ENCODE peak calls at places on chromosome 1, in six cellular contexts. One of them, this sample, is unnamed.

GRCh38 chr1:30088594-30089556 is 634.5 kb downstream of the MATN1 start:
- DNase-seq in IMR-90: no peak
- DNase-seq in AG10803: no peak
- DNase-seq in lower leg skin: no peak
- DNase-seq in astrocyte of the cerebellum: no peak
- DNase-seq in BJ: no peak
- DNase-seq in this sample: no peak

GRCh38 chr1:151003175-151003574 is 3.5 kb downstream of the MINDY1 start:
- DNase-seq in lower leg skin: no peak
- DNase-seq in astrocyte of the cerebellum: no peak
- DNase-seq in IMR-90: no peak
- DNase-seq in AG10803: no peak
- DNase-seq in BJ: no peak
- DNase-seq in this sample: no peak

GRCh38 chr1:228009828-228010775 is 3.3 kb downstream of the WNT3A start:
- DNase-seq in AG10803: no peak
- DNase-seq in lower leg skin: no peak
- DNase-seq in IMR-90: no peak
- DNase-seq in BJ: no peak
- DNase-seq in astrocyte of the cerebellum: no peak
- DNase-seq in this sample: peak

GRCh38 chr1:229408458-229409037 is 25.3 kb downstream of the ACTA1 start:
- DNase-seq in AG10803: peak
- DNase-seq in IMR-90: peak
- DNase-seq in BJ: no peak
- DNase-seq in lower leg skin: no peak
- DNase-seq in astrocyte of the cerebellum: no peak
- DNase-seq in this sample: no peak

GRCh38 chr1:3543076-3544049 is 67.9 kb downstream of the MEGF6 start:
- DNase-seq in AG10803: peak
- DNase-seq in astrocyte of the cerebellum: peak
- DNase-seq in IMR-90: peak
- DNase-seq in BJ: peak
- DNase-seq in lower leg skin: no peak
- DNase-seq in this sample: no peak

GRCh38 chr1:219398815-219399396 is 214.0 kb downstream of the ZC3H11B start:
- DNase-seq in IMR-90: no peak
- DNase-seq in lower leg skin: no peak
- DNase-seq in AG10803: no peak
- DNase-seq in astrocyte of the cerebellum: no peak
- DNase-seq in BJ: no peak
- DNase-seq in this sample: no peak

GRCh38 chr1:184025242-184025675 is 12.3 kb downstream of the COLGALT2 start:
- DNase-seq in lower leg skin: no peak
- DNase-seq in AG10803: peak
- DNase-seq in astrocyte of the cerebellum: peak
- DNase-seq in BJ: peak
- DNase-seq in IMR-90: peak
- DNase-seq in this sample: no peak

GRCh38 chr1:232226197-232226681 is 403.7 kb downstream of the SIPA1L2 start:
- DNase-seq in lower leg skin: no peak
- DNase-seq in astrocyte of the cerebellum: peak
- DNase-seq in BJ: peak
- DNase-seq in AG10803: peak
- DNase-seq in IMR-90: peak
- DNase-seq in this sample: no peak

GRCh38 chr1:238099871-238100270 is 209.1 kb upstream of the ZP4 start:
- DNase-seq in IMR-90: peak
- DNase-seq in astrocyte of the cerebellum: no peak
- DNase-seq in BJ: no peak
- DNase-seq in lower leg skin: no peak
- DNase-seq in AG10803: no peak
- DNase-seq in this sample: no peak

GRCh38 chr1:6785318-6785712 is at the start of gene CAMTA1:
- DNase-seq in lower leg skin: no peak
- DNase-seq in astrocyte of the cerebellum: no peak
- DNase-seq in BJ: no peak
- DNase-seq in AG10803: no peak
- DNase-seq in IMR-90: no peak
- DNase-seq in this sample: no peak

GRCh38 chr1:86704456-86704971 is at the start of gene SH3GLB1:
- DNase-seq in lower leg skin: peak
- DNase-seq in BJ: peak
- DNase-seq in AG10803: peak
- DNase-seq in IMR-90: peak
- DNase-seq in astrocyte of the cerebellum: peak
- DNase-seq in this sample: peak

GRCh38 chr1:202160377-202160940 is at the start of gene PTPN7:
- DNase-seq in IMR-90: no peak
- DNase-seq in astrocyte of the cerebellum: no peak
- DNase-seq in lower leg skin: no peak
- DNase-seq in BJ: no peak
- DNase-seq in AG10803: no peak
- DNase-seq in this sample: peak

GRCh38 chr1:221164029-221164428 is 284.8 kb downstream of the HLX start:
- DNase-seq in astrocyte of the cerebellum: no peak
- DNase-seq in BJ: no peak
- DNase-seq in lower leg skin: no peak
- DNase-seq in AG10803: no peak
- DNase-seq in IMR-90: peak
- DNase-seq in this sample: no peak

GRCh38 chr1:68916227-68916853 is 419.5 kb upstream of the DEPDC1 start:
- DNase-seq in astrocyte of the cerebellum: peak
- DNase-seq in IMR-90: peak
- DNase-seq in AG10803: peak
- DNase-seq in BJ: no peak
- DNase-seq in lower leg skin: peak
- DNase-seq in this sample: no peak

GRCh38 chr1:174497461-174497860 is 49.7 kb downstream of the GPR52 start:
- DNase-seq in AG10803: no peak
- DNase-seq in astrocyte of the cerebellum: no peak
- DNase-seq in IMR-90: no peak
- DNase-seq in lower leg skin: no peak
- DNase-seq in BJ: no peak
- DNase-seq in this sample: no peak

GRCh38 chr1:204729516-204729915 is 44.0 kb upstream of the LRRN2 start:
- DNase-seq in AG10803: no peak
- DNase-seq in IMR-90: no peak
- DNase-seq in astrocyte of the cerebellum: no peak
- DNase-seq in lower leg skin: no peak
- DNase-seq in BJ: no peak
- DNase-seq in this sample: no peak

GRCh38 chr1:153790996-153791855 is 16.0 kb downstream of the SLC27A3 start:
- DNase-seq in lower leg skin: no peak
- DNase-seq in AG10803: peak
- DNase-seq in astrocyte of the cerebellum: peak
- DNase-seq in BJ: peak
- DNase-seq in IMR-90: peak
- DNase-seq in this sample: peak

GRCh38 chr1:11842154-11843041 is 5.2 kb downstream of the NPPA start:
- DNase-seq in astrocyte of the cerebellum: no peak
- DNase-seq in BJ: no peak
- DNase-seq in lower leg skin: peak
- DNase-seq in AG10803: no peak
- DNase-seq in IMR-90: peak
- DNase-seq in this sample: peak

GRCh38 chr1:169072945-169073725 is 33.4 kb upstream of the ATP1B1 start:
- DNase-seq in AG10803: no peak
- DNase-seq in BJ: no peak
- DNase-seq in IMR-90: no peak
- DNase-seq in lower leg skin: no peak
- DNase-seq in astrocyte of the cerebellum: no peak
- DNase-seq in this sample: no peak

GRCh38 chr1:154418898-154419619 is 13.9 kb downstream of the IL6R start:
- DNase-seq in lower leg skin: no peak
- DNase-seq in astrocyte of the cerebellum: no peak
- DNase-seq in IMR-90: no peak
- DNase-seq in BJ: no peak
- DNase-seq in AG10803: no peak
- DNase-seq in this sample: no peak

GRCh38 chr1:56626546-56626945 is 18.6 kb upstream of the PRKAA2 start:
- DNase-seq in lower leg skin: no peak
- DNase-seq in BJ: peak
- DNase-seq in astrocyte of the cerebellum: no peak
- DNase-seq in AG10803: peak
- DNase-seq in IMR-90: peak
- DNase-seq in this sample: no peak

GRCh38 chr1:15107052-15107687 is 46.4 kb upstream of the TMEM51 start:
- DNase-seq in astrocyte of the cerebellum: no peak
- DNase-seq in BJ: no peak
- DNase-seq in AG10803: no peak
- DNase-seq in lower leg skin: no peak
- DNase-seq in IMR-90: no peak
- DNase-seq in this sample: no peak

GRCh38 chr1:15107897-15108296 is 45.6 kb upstream of the TMEM51 start:
- DNase-seq in IMR-90: no peak
- DNase-seq in lower leg skin: no peak
- DNase-seq in AG10803: no peak
- DNase-seq in astrocyte of the cerebellum: no peak
- DNase-seq in BJ: no peak
- DNase-seq in this sample: no peak

GRCh38 chr1:15110128-15110866 is 43.2 kb upstream of the TMEM51 start:
- DNase-seq in BJ: no peak
- DNase-seq in lower leg skin: no peak
- DNase-seq in IMR-90: no peak
- DNase-seq in astrocyte of the cerebellum: no peak
- DNase-seq in AG10803: no peak
- DNase-seq in this sample: no peak

GRCh38 chr1:15111597-15111996 is 42.0 kb upstream of the TMEM51 start:
- DNase-seq in astrocyte of the cerebellum: no peak
- DNase-seq in lower leg skin: no peak
- DNase-seq in BJ: no peak
- DNase-seq in IMR-90: no peak
- DNase-seq in AG10803: no peak
- DNase-seq in this sample: no peak

GRCh38 chr1:15110867-15111230 is 42.7 kb upstream of the TMEM51 start:
- DNase-seq in AG10803: no peak
- DNase-seq in BJ: no peak
- DNase-seq in lower leg skin: no peak
- DNase-seq in IMR-90: no peak
- DNase-seq in astrocyte of the cerebellum: no peak
- DNase-seq in this sample: no peak
- TF ChIP-seq CTCF in AG10803: no peak
- TF ChIP-seq CTCF in BJ: no peak
- TF ChIP-seq CTCF in lower leg skin: no peak
- TF ChIP-seq CTCF in IMR-90: no peak
- TF ChIP-seq CTCF in astrocyte of the cerebellum: no peak
- TF ChIP-seq CTCF in this sample: no peak

GRCh38 chr1:93352376-93352775 is 6.7 kb downstream of the DR1 start:
- DNase-seq in IMR-90: no peak
- DNase-seq in AG10803: no peak
- DNase-seq in lower leg skin: no peak
- DNase-seq in BJ: no peak
- DNase-seq in astrocyte of the cerebellum: no peak
- DNase-seq in this sample: no peak
- TF ChIP-seq CTCF in IMR-90: no peak
- TF ChIP-seq CTCF in AG10803: no peak
- TF ChIP-seq CTCF in lower leg skin: no peak
- TF ChIP-seq CTCF in BJ: no peak
- TF ChIP-seq CTCF in astrocyte of the cerebellum: no peak
- TF ChIP-seq CTCF in this sample: no peak

DNA sequence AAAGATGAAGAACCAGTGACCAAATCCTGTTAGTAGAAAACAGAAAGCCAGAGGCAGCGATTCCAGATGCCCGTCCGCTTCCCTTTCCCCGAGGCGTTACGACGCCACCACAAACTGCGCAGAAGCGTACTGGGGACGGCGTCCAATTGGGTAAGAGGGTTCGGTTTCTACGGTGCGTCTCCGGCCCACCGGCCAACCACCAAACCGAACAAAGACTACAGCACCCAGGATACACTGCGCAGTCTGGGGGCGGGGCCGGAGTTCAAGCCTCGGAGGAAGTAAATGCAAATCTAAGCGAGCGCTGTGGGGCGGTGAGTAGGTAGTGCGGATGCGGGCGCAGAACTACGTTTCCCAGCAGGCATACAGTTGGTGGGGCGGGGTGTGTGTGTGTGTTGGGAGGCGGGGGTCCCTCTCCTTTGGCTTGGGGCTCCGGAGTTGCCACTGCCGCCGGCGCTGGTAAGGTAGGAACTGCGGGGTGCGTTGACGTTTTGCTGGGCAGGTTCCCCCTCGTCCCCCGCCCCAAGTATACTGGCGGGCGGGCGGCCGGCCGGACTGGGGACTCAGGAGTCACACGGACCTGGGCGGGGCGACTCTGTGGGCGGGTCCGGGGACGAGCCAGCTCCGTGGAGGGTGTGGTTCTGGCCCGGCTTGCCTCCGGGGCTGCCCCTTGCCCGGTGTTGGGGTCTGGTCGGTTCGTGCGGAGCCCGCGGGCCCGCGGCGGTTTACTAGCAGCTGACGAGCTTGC is at the start of the genes SWT1 and TRMT1L:
- DNase-seq in lower leg skin: peak
- DNase-seq in AG10803: peak
- DNase-seq in astrocyte of the cerebellum: peak
- DNase-seq in IMR-90: peak
- DNase-seq in BJ: peak
- DNase-seq in this sample: peak
- TF ChIP-seq CTCF in lower leg skin: no peak
- TF ChIP-seq CTCF in AG10803: no peak
- TF ChIP-seq CTCF in astrocyte of the cerebellum: no peak
- TF ChIP-seq CTCF in IMR-90: no peak
- TF ChIP-seq CTCF in BJ: no peak
- TF ChIP-seq CTCF in this sample: no peak

GRCh38 chr1:80657048-80657653 is 1143.6 kb upstream of the ADGRL2 start:
- DNase-seq in AG10803: no peak
- DNase-seq in IMR-90: no peak
- DNase-seq in astrocyte of the cerebellum: no peak
- DNase-seq in lower leg skin: no peak
- DNase-seq in BJ: no peak
- DNase-seq in this sample: no peak

GRCh38 chr1:80656628-80657019 is 1144.1 kb upstream of the ADGRL2 start:
- DNase-seq in lower leg skin: no peak
- DNase-seq in astrocyte of the cerebellum: no peak
- DNase-seq in BJ: no peak
- DNase-seq in IMR-90: peak
- DNase-seq in AG10803: no peak
- DNase-seq in this sample: no peak

GRCh38 chr1:80657707-80658106 is 1143.0 kb upstream of the ADGRL2 start:
- DNase-seq in IMR-90: no peak
- DNase-seq in lower leg skin: no peak
- DNase-seq in astrocyte of the cerebellum: no peak
- DNase-seq in AG10803: no peak
- DNase-seq in BJ: no peak
- DNase-seq in this sample: no peak

DNA sequence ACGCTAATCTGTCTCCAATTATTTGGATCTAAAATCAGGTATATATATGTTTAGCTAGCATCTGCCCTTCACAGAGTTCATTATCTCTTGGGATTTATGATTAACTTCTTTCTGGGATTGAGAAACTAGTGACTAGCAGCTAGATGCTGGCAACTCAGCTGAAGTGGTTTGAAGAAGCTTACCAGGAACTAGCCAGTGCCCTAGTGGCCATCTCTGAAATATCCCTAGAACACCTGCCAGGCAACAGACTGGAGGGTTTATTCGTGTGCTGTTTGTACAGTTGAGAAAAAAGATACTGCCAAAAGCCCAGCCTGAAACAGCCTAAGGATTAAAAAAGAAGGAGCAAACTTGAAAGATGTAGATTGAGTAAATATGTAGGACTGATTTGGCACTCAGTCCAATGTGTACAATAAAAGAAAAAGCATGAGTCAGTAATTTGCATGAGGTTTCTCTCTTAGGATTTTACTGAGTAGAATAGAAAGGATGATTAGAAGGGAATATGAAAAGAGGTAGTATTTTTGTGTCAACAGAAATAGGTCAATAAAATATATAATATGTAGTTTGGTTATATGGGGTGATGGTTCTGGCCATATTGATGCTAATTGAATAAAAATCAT is 1144.6 kb upstream of the ADGRL2 start:
- DNase-seq in BJ: no peak
- DNase-seq in IMR-90: no peak
- DNase-seq in lower leg skin: no peak
- DNase-seq in AG10803: no peak
- DNase-seq in astrocyte of the cerebellum: no peak
- DNase-seq in this sample: peak
- TF ChIP-seq CTCF in BJ: no peak
- TF ChIP-seq CTCF in IMR-90: no peak
- TF ChIP-seq CTCF in lower leg skin: no peak
- TF ChIP-seq CTCF in AG10803: no peak
- TF ChIP-seq CTCF in astrocyte of the cerebellum: peak
- TF ChIP-seq CTCF in this sample: no peak